ENCODE peak calls at places on chromosomes 6 and 20, in six cellular contexts. R is PC-9, T is right cardiac atrium, C is MM.1S, M is pancreas, K is endodermal cell. Z is an unnamed sample. For H3K4me1, the result is how much of the 10 kb centered on the place peaks cover.

GRCh38 chr6:170081556-170081955 is 209.3 kb downstream of the DLL1 start:
- DNase-seq in M (no peak), R (no peak), T (no peak), C (no peak), K (no peak), Z (no peak)

GRCh38 chr6:136647363-136647763 is 97.1 kb upstream of the MAP7 start:
- DNase-seq in M (no peak), T (no peak), C (no peak), K (no peak), R (no peak), Z (no peak)

GRCh38 chr6:1387632-1388031 is 1.7 kb upstream of the FOXF2 start:
- DNase-seq in R (no peak), K (no peak), T (no peak), M (no peak), C (no peak), Z (no peak)

GRCh38 chr20:58112017-58112781 is 116.3 kb downstream of the ANKRD60 start:
- DNase-seq in R (peak), C (no peak), M (no peak), T (no peak), K (no peak), Z (no peak)

GRCh38 chr6:75892384-75892783 is 143.3 kb downstream of the MYO6 start:
- DNase-seq in M (no peak), T (no peak), R (no peak), K (no peak), C (no peak), Z (no peak)

GRCh38 chr6:161459008-161459407 is 185.1 kb upstream of the AGPAT4 start:
- DNase-seq in R (no peak), T (no peak), C (peak), M (no peak), K (no peak), Z (no peak)

GRCh38 chr6:83707829-83708545 is 914 bp downstream of the SNAP91 start:
- DNase-seq in M (no peak), R (no peak), C (no peak), K (peak), T (no peak), Z (no peak)

GRCh38 chr20:39259808-39260207 is 297.7 kb downstream of the DHX35 start:
- DNase-seq in C (no peak), M (no peak), R (no peak), T (no peak), K (no peak), Z (no peak)

GRCh38 chr6:142635130-142635529 is 309.8 kb downstream of the HIVEP2 start:
- DNase-seq in T (no peak), M (no peak), C (no peak), R (peak), K (no peak), Z (no peak)

GRCh38 chr6:33344771-33345697 is 27.5 kb upstream of the ZBTB22 start:
- DNase-seq in R (peak), K (peak), T (peak), C (peak), M (peak), Z (peak)

GRCh38 chr6:30768634-30769087 is 24.3 kb upstream of the IER3 start:
- DNase-seq in R (no peak), K (no peak), T (no peak), C (no peak), M (no peak), Z (no peak)
- H3K4me1 ChIP-seq in R (half or more), K (under half), T (under half), C (under half), M (under half), Z (under half)

DNA sequence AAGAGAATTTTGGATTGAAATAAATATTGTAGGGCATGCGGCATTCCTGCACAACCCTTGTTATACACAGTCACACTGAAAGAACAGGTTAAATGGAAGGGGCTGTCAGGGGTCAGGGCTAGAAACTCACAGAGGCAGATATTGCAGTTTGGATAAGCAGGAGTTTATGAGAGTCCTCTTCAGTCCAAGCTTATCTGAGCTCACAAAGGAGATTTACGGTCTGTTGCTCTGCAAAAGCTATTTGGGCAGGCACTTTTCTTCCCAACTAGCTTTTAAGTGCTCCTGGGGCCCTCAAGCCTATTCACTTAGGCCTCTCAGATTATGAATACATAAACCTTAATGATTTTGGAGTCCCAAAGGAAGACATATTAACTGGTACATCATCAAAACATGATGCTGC is 156.2 kb downstream of the SOX4 start:
- DNase-seq in K (no peak), R (no peak), T (no peak), C (no peak), M (no peak), Z (no peak)
- H3K4me1 ChIP-seq in K (under half), R (half or more), T (under half), C (under half), M (under half), Z (under half)

GRCh38 chr6:135022050-135022697 is 32.4 kb downstream of the HBS1L start:
- DNase-seq in M (no peak), C (no peak), T (no peak), R (no peak), K (no peak), Z (no peak)

GRCh38 chr6:135025175-135025574 is 29.4 kb downstream of the HBS1L start:
- DNase-seq in M (no peak), K (no peak), R (no peak), T (no peak), C (no peak), Z (no peak)

GRCh38 chr6:135030056-135030473 is 24.6 kb downstream of the HBS1L start:
- DNase-seq in M (no peak), C (peak), K (no peak), R (no peak), T (no peak), Z (no peak)

GRCh38 chr6:135021310-135022049 is 33.1 kb downstream of the HBS1L start:
- DNase-seq in R (no peak), C (peak), M (no peak), K (no peak), T (no peak), Z (no peak)

GRCh38 chr6:135025775-135026174 is 28.8 kb downstream of the HBS1L start:
- DNase-seq in T (no peak), R (no peak), M (no peak), C (no peak), K (no peak), Z (no peak)
- H3K4me1 ChIP-seq in T (under half), R (under half), M (under half), C (under half), K (under half), Z (under half)

GRCh38 chr20:23245553-23246128 is 105.0 kb upstream of the NXT1 start:
- DNase-seq in T (peak), K (peak), R (no peak), M (peak), C (no peak), Z (peak)
- H3K4me1 ChIP-seq in T (under half), K (under half), R (under half), M (under half), C (under half), Z (under half)

GRCh38 chr6:158442309-158442705 is 117.6 kb upstream of the TMEM181 start:
- DNase-seq in K (no peak), T (no peak), M (no peak), R (no peak), C (no peak), Z (no peak)

GRCh38 chr6:158439255-158439654 is 120.6 kb upstream of the TMEM181 start:
- DNase-seq in C (no peak), R (no peak), K (no peak), M (no peak), T (no peak), Z (no peak)

GRCh38 chr6:158438201-158438600 is 121.7 kb upstream of the TMEM181 start:
- DNase-seq in R (no peak), M (no peak), K (no peak), T (no peak), C (no peak), Z (no peak)

GRCh38 chr6:158445426-158446085 is 114.3 kb upstream of the TMEM181 start:
- DNase-seq in R (no peak), C (no peak), M (no peak), T (no peak), K (no peak), Z (no peak)

GRCh38 chr6:158441639-158442308 is 118.1 kb upstream of the TMEM181 start:
- DNase-seq in R (no peak), T (peak), C (no peak), K (no peak), M (no peak), Z (peak)
- H3K4me1 ChIP-seq in R (under half), T (under half), C (under half), K (under half), M (under half), Z (under half)

GRCh38 chr20:37564016-37564387 is 36.3 kb upstream of the BLCAP start:
- DNase-seq in M (no peak), K (no peak), T (no peak), R (no peak), C (no peak), Z (no peak)
- H3K4me1 ChIP-seq in M (under half), K (under half), T (under half), R (under half), C (under half), Z (under half)

DNA sequence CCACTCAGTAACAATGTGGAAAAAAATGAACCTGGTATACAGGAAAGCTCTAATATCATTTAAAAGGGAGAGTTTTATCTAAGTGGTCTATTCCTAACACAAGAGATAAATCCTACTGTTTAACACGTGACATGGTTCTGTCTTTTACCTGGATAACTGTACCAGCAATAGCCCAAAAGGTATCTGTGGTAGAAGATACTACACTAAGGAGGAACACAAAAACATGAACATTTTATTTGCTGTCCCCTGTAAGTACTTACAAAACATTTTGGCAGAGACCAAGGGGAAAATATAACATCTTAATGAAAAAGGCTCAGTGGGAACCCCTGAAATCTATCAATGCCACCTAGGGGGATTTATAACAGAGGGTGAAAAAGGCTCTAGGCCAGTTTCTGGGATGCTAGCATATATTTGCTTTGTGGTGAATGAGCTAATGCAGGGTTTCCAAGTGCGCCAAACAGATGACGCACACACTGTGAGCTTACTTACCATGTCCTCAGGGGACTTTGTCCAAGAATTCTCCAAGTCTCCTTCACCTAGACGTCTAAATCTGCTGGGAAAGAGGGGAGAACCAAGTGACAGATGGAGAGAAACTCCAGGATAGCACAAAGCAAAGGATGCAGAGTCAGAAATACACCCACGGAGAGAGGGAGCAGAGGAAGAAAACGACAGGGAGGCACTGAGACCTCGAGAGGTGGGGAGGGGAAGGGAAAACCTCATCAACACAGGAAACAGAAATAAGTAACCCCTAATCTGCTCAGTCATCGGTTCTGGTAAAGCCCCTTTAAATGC is 147.9 kb upstream of the PRND start:
- DNase-seq in T (no peak), R (peak), C (no peak), K (no peak), M (no peak), Z (no peak)
- H3K4me1 ChIP-seq in T (under half), R (under half), C (under half), K (under half), M (under half), Z (under half)

Z was measured in heart left ventricle.